ENCODE peak calls at places on chromosomes 3 and 15, in eight cellular contexts. R is uterus, W is psoas muscle, S is pancreas, O is suprapubic skin, T is astrocyte, E is ovary, H is WERI-Rb-1. Q is an unnamed sample.

GRCh38 chr3:167671878-167672427 is 18.2 kb upstream of the WDR49 start:
- DNase-seq in R (no peak), E (no peak), T (no peak), O (no peak), H (no peak), W (no peak), S (no peak), Q (no peak)

GRCh38 chr3:137767146-137768020 is 3.3 kb downstream of the SOX14 start:
- DNase-seq in W (no peak), T (no peak), R (no peak), H (peak), E (no peak), O (no peak), S (no peak), Q (no peak)

GRCh38 chr3:51706788-51707731 is at the start of gene GRM2:
- DNase-seq in R (peak), W (peak), S (peak), T (peak), E (peak), O (peak), H (peak), Q (peak)

GRCh38 chr15:53473435-53473834 is 286.0 kb downstream of the WDR72 start:
- DNase-seq in T (no peak), H (no peak), R (no peak), E (no peak), W (no peak), O (no peak), S (no peak), Q (no peak)

GRCh38 chr3:43426388-43426787 is 140.0 kb downstream of the SNRK start:
- DNase-seq in H (no peak), S (peak), E (no peak), R (no peak), W (peak), T (no peak), O (no peak), Q (no peak)

GRCh38 chr3:46860381-46861292 is 2.6 kb downstream of the MYL3 start:
- DNase-seq in T (no peak), R (peak), O (peak), W (peak), S (no peak), E (peak), H (peak), Q (no peak)

GRCh38 chr15:56038015-56038414 is 44.6 kb upstream of the NEDD4 start:
- DNase-seq in S (no peak), H (no peak), W (no peak), E (no peak), R (no peak), O (no peak), T (no peak), Q (no peak)

GRCh38 chr3:142211034-142211433 is 14.4 kb downstream of the GK5 start:
- DNase-seq in E (no peak), W (no peak), H (no peak), O (no peak), T (no peak), S (no peak), R (no peak), Q (no peak)

GRCh38 chr15:65790692-65791334 is 1.3 kb downstream of the DENND4A start:
- DNase-seq in H (no peak), T (no peak), W (no peak), R (no peak), E (no peak), S (no peak), O (no peak), Q (no peak)

GRCh38 chr15:99431661-99432091 is 134.1 kb upstream of the MEF2A start:
- DNase-seq in T (no peak), R (peak), W (peak), E (peak), S (peak), H (no peak), O (peak), Q (no peak)

GRCh38 chr3:186760883-186761447 is 22.4 kb upstream of the EIF4A2 start:
- DNase-seq in E (no peak), T (no peak), H (no peak), O (no peak), R (no peak), W (no peak), S (no peak), Q (no peak)

GRCh38 chr3:18720543-18720942 is 295.4 kb upstream of the SATB1 start:
- DNase-seq in H (no peak), S (no peak), O (no peak), E (no peak), R (no peak), W (no peak), T (no peak), Q (no peak)

GRCh38 chr3:110069641-110070538 is 732.5 kb upstream of the DPPA4 start:
- DNase-seq in S (no peak), W (no peak), O (no peak), R (no peak), H (no peak), T (peak), E (no peak), Q (peak)

GRCh38 chr15:45254405-45255293 is 2.6 kb downstream of the SLC28A2 start:
- DNase-seq in T (peak), W (no peak), O (no peak), H (no peak), E (no peak), R (no peak), S (no peak), Q (no peak)

DNA sequence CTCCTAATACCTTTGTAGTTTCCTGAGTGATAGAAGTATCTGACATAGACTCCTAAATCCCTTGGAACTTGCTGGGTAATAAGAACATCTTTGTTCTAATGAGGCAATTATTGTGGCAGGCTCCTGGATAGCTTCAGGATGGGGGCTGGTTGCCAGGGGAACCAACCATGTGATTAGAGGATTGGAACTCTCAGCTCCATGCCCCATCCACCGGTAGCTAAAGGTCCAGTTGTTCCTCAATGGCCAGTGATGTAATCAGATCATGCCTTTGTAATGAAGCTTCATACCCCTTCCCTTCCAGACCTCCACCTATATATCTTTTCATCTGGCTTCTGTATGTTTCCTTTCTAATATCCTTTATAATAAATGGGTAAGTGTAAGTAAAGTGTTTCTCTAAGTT is 221.2 kb upstream of the ALCAM start:
- DNase-seq in O (no peak), E (no peak), T (no peak), R (no peak), W (no peak), S (no peak), H (no peak), Q (no peak)
- TF ChIP-seq CTCF in O (no peak), E (no peak), T (no peak), R (no peak), W (no peak), S (no peak), H (no peak), Q (no peak)

GRCh38 chr15:75921732-75922703 is 18.3 kb downstream of the FBXO22 start:
- DNase-seq in T (peak), R (peak), E (peak), H (peak), O (no peak), W (no peak), S (peak), Q (peak)
- TF ChIP-seq CTCF in T (peak), R (peak), E (no peak), H (peak), O (no peak), W (peak), S (no peak), Q (peak)

GRCh38 chr3:157071744-157072525 is 88.0 kb downstream of the CCNL1 start:
- DNase-seq in T (no peak), O (no peak), W (no peak), E (no peak), S (no peak), H (no peak), R (no peak), Q (no peak)

GRCh38 chr3:157074490-157074889 is 85.5 kb downstream of the CCNL1 start:
- DNase-seq in R (no peak), T (no peak), E (no peak), H (no peak), W (no peak), O (no peak), S (no peak), Q (no peak)

GRCh38 chr3:157075693-157076420 is 84.1 kb downstream of the CCNL1 start:
- DNase-seq in H (no peak), W (no peak), E (no peak), S (no peak), T (no peak), R (no peak), O (no peak), Q (no peak)

GRCh38 chr3:157070600-157070999 is 89.3 kb downstream of the CCNL1 start:
- DNase-seq in H (no peak), S (peak), O (no peak), W (no peak), E (no peak), R (no peak), T (peak), Q (no peak)

DNA sequence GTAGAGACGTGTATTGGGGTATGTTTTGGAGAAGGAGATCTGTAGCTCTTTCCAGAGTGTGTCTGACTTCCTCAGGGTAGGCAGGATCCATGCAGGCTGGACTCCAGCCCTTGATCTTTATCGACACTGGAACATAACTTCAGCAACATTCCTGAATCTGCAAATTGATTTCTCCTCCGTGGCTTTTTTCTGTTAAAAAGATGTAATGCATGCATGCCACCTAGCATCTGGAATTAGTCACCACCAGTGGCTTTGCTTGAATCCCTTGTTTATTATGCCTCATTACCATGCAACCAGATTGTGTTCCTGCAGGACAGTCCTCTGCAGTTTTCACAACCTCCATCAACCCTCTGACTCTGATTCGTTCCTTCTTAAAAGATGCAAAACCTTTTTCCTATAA is 86.1 kb downstream of the CCNL1 start:
- DNase-seq in W (no peak), R (no peak), E (no peak), H (no peak), O (no peak), T (peak), S (no peak), Q (peak)
- TF ChIP-seq CTCF in W (no peak), R (no peak), E (no peak), H (no peak), O (no peak), T (no peak), S (no peak), Q (no peak)

DNA sequence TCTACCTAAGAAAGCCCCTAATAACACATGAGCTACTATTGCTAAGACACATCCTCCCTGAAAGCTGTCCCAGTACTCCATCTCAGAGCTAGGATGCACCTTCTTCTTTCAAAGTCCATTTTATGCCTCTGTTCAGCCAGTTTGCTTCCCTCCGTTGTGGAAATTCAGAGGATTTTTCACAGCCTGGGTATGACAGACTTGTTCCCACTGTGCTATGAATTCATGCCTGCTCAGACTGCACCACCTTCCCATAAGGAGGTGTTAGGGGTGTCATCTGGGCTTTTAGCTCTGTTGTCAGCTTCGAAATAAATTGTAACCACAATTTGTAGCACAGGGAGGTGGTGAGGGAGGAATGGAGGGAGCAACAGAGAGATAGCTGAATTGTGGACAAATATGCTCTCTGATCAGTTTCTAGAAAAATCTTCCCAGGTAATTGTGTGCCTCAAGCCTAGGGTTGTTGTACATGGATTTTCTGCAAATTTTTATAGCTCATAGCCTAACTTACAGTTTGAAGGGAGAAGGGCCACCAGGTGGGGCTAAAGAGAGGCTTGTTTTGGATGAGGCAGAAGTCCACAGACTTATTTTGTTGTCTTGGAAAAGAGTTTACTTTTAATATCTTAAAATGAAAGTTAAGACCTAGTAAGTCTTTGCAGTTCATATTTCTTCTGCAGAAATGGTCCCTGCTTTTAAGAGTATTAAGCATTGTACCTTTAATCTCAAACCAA is 462.0 kb downstream of the PDCD6IP start:
- DNase-seq in O (no peak), W (no peak), S (peak), H (peak), T (peak), E (no peak), R (peak), Q (no peak)
- TF ChIP-seq CTCF in O (peak), W (peak), S (peak), H (peak), T (peak), E (no peak), R (peak), Q (peak)

DNA sequence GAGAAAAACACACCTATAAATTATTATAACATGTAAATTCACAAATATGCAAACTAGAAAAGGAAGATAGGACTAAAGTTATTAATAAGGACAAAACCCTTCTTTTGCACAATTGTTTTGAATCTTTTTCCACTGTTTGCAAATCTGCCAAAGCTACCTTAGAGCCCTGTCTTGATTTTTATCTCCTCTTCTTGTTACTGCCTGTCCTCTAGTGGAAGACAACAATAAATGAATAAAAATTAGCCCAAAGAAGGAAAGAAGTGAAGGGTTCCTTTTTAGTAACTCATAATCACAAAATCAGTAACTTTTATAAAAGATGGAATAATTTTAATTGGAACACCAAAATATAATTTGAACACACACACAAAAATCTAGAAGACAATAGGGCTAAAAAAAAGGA is 2.7 kb downstream of the CD200R1 start:
- DNase-seq in T (no peak), E (no peak), R (no peak), S (no peak), O (no peak), W (no peak), H (no peak), Q (no peak)
- TF ChIP-seq CTCF in T (no peak), E (no peak), R (no peak), S (no peak), O (no peak), W (no peak), H (no peak), Q (no peak)

DNA sequence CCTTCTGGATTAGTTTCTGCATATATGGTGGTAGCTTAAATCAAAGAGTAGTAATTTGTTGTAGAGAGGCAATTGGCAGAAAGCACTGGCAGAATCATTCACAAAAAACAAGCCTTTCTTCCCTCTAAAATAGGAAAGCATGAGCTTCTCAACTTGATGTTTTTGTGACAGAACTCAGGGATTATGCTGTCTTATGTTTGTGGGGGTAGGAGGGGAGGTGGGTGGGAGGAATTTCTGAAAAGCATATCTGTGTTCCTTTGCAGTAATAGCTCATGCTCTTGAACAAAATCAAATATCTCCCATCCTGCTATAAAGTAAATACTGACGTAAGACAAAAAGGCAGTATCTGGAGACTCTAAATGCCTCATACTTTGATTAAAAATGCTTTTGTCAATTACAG is 754.1 kb downstream of the TUSC7 start:
- DNase-seq in R (no peak), H (no peak), S (no peak), O (no peak), W (no peak), E (no peak), T (no peak), Q (no peak)
- TF ChIP-seq CTCF in R (no peak), H (no peak), S (no peak), O (no peak), W (no peak), E (no peak), T (no peak), Q (no peak)

DNA sequence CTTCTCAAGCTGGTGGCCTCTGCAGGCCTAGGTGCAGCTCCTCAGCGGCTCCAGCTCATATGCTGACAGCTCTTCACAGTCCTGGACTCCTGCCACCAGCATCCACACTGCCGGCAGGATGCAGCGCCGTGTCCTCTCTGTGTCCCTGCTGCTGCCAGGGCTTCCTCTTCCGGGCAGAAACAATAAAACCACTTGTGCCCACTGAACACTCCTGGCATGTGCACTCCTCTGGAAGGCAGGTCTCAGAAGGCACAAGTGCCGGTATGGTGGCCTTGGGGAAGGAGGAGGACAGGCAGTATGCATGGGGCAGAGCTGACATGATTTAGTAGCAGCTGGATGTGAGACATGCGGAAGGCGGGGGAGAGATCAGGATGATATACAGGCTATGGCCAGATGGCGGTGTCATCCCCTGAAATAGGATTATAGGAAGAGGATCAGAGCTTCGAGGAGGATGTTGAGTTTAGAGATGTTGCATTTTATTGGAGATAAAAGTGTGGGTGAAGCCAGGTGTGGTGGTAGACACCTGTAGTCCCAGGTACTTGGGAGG is 7.5 kb upstream of the MAN2A2 start:
- DNase-seq in W (no peak), R (no peak), H (peak), S (no peak), T (no peak), O (no peak), E (no peak), Q (no peak)
- TF ChIP-seq CTCF in W (no peak), R (no peak), H (no peak), S (no peak), T (peak), O (no peak), E (no peak), Q (no peak)

DNA sequence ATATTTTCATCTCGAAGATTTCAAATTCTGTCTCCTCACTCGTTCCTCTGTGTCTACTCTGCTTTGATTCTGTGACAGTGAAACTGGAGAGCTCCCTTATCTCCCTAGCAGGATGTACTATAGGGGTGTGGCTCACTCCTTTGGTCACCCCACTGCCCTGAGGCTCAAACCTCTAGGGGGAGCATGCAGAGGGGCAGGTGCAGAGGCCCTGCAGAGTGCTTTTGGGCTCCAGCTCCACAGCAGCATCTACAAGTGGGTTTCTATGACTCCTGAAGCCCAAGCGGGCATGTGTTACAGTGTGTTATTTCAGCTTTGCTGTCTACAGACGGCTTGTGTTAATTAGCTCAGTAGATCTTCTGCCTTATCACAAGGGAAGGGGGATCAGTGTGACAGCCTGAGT is 454.3 kb upstream of the BCHE start:
- DNase-seq in H (no peak), R (no peak), E (no peak), T (no peak), S (no peak), O (no peak), W (no peak), Q (no peak)
- TF ChIP-seq CTCF in H (no peak), R (no peak), E (no peak), T (no peak), S (no peak), O (no peak), W (no peak), Q (no peak)

GRCh38 chr15:64112077-64112772 is 16.4 kb downstream of the SNX1 start:
- DNase-seq in W (no peak), R (no peak), S (no peak), H (no peak), T (no peak), E (no peak), O (no peak), Q (no peak)

GRCh38 chr15:64111679-64112050 is 15.9 kb downstream of the SNX1 start:
- DNase-seq in R (no peak), S (no peak), T (no peak), O (no peak), E (no peak), H (no peak), W (no peak), Q (no peak)

GRCh38 chr15:64112904-64113303 is 17.1 kb downstream of the SNX1 start:
- DNase-seq in R (no peak), W (no peak), T (no peak), O (no peak), H (no peak), E (no peak), S (no peak), Q (no peak)

GRCh38 chr15:64107337-64107736 is 11.6 kb downstream of the SNX1 start:
- DNase-seq in R (no peak), E (no peak), S (no peak), T (no peak), W (no peak), O (no peak), H (no peak), Q (no peak)

GRCh38 chr15:64110945-64111678 is 15.3 kb downstream of the SNX1 start:
- DNase-seq in R (no peak), W (no peak), O (no peak), H (no peak), T (no peak), S (no peak), E (no peak), Q (no peak)
- TF ChIP-seq CTCF in R (no peak), W (no peak), O (no peak), H (no peak), T (no peak), S (no peak), E (no peak), Q (no peak)

GRCh38 chr3:160486459-160486869 is 36.9 kb upstream of the TRIM59 start:
- DNase-seq in O (no peak), S (no peak), T (no peak), E (no peak), R (no peak), W (no peak), H (no peak), Q (peak)
- TF ChIP-seq CTCF in O (peak), S (peak), T (peak), E (peak), R (peak), W (peak), H (no peak), Q (peak)